ENCODE peak calls at places on chromosomes 5 and 9, in four cellular contexts. T, M, K and G are unnamed samples. For H3K4me1, the result is how much of the 10 kb centered on the place peaks cover.

GRCh38 chr9:18393340-18394130 is 80.4 kb upstream of the ADAMTSL1 start:
- DNase-seq in T (peak), M (peak), K (peak), G (no peak)

GRCh38 chr9:124457887-124458431 is 7.7 kb downstream of the ADGRD2 start:
- DNase-seq in M (no peak), K (no peak), T (no peak), G (no peak)

GRCh38 chr5:34012791-34013190 is 4.9 kb upstream of the AMACR start:
- DNase-seq in K (no peak), T (no peak), M (peak), G (no peak)

GRCh38 chr5:135208555-135209494 is 174.8 kb upstream of the PITX1 start:
- DNase-seq in K (no peak), T (peak), M (peak), G (peak)

GRCh38 chr5:137214446-137215189 is 284.5 kb downstream of the SPOCK1 start:
- DNase-seq in K (no peak), T (no peak), M (no peak), G (no peak)

GRCh38 chr9:99873943-99874584 is 32.4 kb upstream of the STX17 start:
- DNase-seq in M (no peak), T (no peak), K (no peak), G (no peak)

GRCh38 chr5:30384171-30384570 is 809.3 kb upstream of the CDH6 start:
- DNase-seq in T (no peak), M (no peak), K (no peak), G (no peak)

GRCh38 chr5:51382759-51383493 is at the start of gene ISL1:
- DNase-seq in M (peak), K (no peak), T (peak), G (peak)

GRCh38 chr9:105223544-105224140 is 20.8 kb upstream of the SLC44A1 start:
- DNase-seq in M (no peak), K (no peak), T (no peak), G (no peak)

GRCh38 chr5:122498163-122498562 is 186.1 kb downstream of the SNCAIP start:
- DNase-seq in M (no peak), K (no peak), T (peak), G (no peak)

GRCh38 chr5:25414746-25415145 is 770.0 kb upstream of the CDH10 start:
- DNase-seq in K (no peak), T (no peak), M (no peak), G (no peak)

GRCh38 chr9:105392531-105392930 is 55.3 kb upstream of the FSD1L start:
- DNase-seq in M (no peak), T (no peak), K (no peak), G (no peak)

GRCh38 chr5:59873113-59873512 is 20.4 kb downstream of the PDE4D start:
- DNase-seq in K (no peak), T (no peak), M (no peak), G (no peak)

GRCh38 chr5:5419291-5420210 is 2.9 kb upstream of the ICE1 start:
- DNase-seq in K (no peak), T (peak), M (peak), G (no peak)

GRCh38 chr9:34338664-34339063 is 9.3 kb downstream of the NUDT2 start:
- DNase-seq in T (no peak), K (peak), M (no peak), G (no peak)

GRCh38 chr9:124004608-124005007 is 7.0 kb upstream of the LHX2 start:
- DNase-seq in T (no peak), M (no peak), K (no peak), G (no peak)

GRCh38 chr9:99019523-99020331 is 76.0 kb downstream of the COL15A1 start:
- DNase-seq in K (no peak), M (peak), T (no peak), G (no peak)

GRCh38 chr9:110029422-110029814 is 178.5 kb downstream of the C9orf152 start:
- DNase-seq in M (peak), K (no peak), T (peak), G (no peak)

GRCh38 chr5:76104027-76104426 is 20.8 kb downstream of the SV2C start:
- DNase-seq in K (no peak), T (peak), M (peak), G (no peak)

GRCh38 chr5:10656176-10656830 is 92.4 kb downstream of the ANKRD33B start:
- DNase-seq in M (no peak), K (no peak), T (no peak), G (no peak)

GRCh38 chr5:10513501-10514442 is 50.1 kb upstream of the ANKRD33B start:
- DNase-seq in T (peak), K (no peak), M (peak), G (no peak)

GRCh38 chr9:114046876-114047275 is 31.2 kb downstream of the AMBP start:
- DNase-seq in M (no peak), K (no peak), T (no peak), G (no peak)

GRCh38 chr9:114049453-114050225 is 28.5 kb downstream of the AMBP start:
- DNase-seq in K (no peak), T (no peak), M (no peak), G (no peak)

GRCh38 chr9:114046237-114046755 is 31.8 kb downstream of the AMBP start:
- DNase-seq in T (no peak), M (no peak), K (no peak), G (no peak)

GRCh38 chr9:114048533-114049452 is 29.3 kb downstream of the AMBP start:
- DNase-seq in M (no peak), K (no peak), T (no peak), G (peak)

GRCh38 chr9:114047717-114048116 is 30.4 kb downstream of the AMBP start:
- DNase-seq in M (peak), T (peak), K (no peak), G (no peak)
- TF ChIP-seq CTCF in M (no peak), T (peak), K (no peak), G (no peak)

DNA sequence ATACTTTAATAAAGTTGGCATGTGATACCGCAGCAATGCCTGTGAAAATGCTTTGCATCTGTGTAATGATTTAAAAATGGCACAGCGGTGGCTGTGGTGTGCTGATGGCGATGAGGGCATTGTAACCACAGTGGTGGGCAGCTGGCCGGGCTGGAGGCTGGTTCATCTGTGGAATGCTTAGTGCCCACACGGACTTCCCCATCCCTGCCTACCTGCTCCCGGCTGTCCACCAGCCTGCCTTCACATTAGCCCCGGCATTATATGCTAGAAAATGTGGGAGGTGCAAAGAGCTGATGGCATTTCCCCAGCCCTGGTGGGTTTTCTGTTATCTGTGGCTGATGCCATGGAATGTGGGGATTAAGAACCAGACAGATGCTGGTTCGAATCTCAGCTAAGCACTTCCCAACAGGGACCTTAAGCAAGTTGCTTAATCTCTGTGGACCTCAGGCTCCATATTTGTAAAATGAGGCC is 2.9 kb upstream of the NDST1 start:
- DNase-seq in M (no peak), T (no peak), K (no peak), G (peak)
- H3K4me1 ChIP-seq in M (under half), T (under half), K (half or more), G (half or more)

DNA sequence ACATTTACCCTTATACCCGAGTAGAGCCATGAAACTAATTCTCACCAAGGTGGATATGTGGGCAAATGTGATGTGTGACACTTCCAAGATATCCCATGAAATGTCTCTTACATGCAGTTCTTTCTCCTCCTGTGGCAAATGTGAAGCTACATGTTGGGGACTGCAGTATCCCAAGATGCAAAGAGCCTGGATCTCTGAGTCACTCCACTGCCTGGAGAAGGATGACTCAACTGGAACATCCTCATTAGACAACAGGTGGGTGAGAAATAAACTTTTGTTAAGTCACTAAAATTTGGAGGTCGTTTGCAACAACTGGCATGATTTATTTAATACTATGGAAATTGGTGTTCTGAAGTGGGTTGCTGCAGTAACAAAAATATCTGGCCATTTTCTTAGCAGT is 36.5 kb upstream of the TENT4A start:
- DNase-seq in M (no peak), T (no peak), K (no peak), G (no peak)
- TF ChIP-seq CTCF in M (no peak), T (no peak), K (no peak), G (no peak)

GRCh38 chr9:136835162-136835931 is 6.9 kb upstream of the AJM1 start:
- DNase-seq in K (no peak), M (no peak), T (no peak), G (peak)

GRCh38 chr9:136833381-136834142 is 8.7 kb upstream of the AJM1 start:
- DNase-seq in M (no peak), K (peak), T (no peak), G (no peak)

GRCh38 chr9:136838314-136839228 is 3.7 kb upstream of the AJM1 start:
- DNase-seq in K (no peak), T (no peak), M (no peak), G (peak)

GRCh38 chr9:136837146-136837855 is 5.0 kb upstream of the AJM1 start:
- DNase-seq in T (no peak), M (no peak), K (no peak), G (peak)

GRCh38 chr9:136835932-136836901 is 6.1 kb upstream of the AJM1 start:
- DNase-seq in M (no peak), T (no peak), K (no peak), G (peak)
- H3K4me1 ChIP-seq in M (under half), T (under half), K (under half), G (under half)

DNA sequence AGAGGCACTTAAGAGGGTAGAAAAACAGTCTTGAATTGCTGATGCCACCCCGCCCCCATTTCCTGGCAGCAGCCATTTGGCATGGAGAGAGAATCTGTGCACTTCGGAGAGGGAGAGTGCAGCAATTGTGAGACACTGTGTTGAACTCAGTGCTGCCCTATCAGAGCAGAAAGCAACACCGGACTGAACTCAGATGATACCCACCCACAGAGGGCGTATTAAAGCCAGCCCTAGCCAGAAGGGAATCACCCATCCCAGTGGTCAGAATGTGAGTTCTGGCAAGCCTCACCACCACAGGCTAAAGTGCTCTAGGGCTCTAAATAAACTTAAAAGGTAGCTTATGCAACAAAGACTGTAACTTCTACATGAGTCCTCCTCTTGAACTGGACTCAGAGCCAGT is 88.4 kb upstream of the RGS7BP start:
- DNase-seq in T (peak), K (no peak), M (no peak), G (no peak)
- TF ChIP-seq CTCF in T (no peak), K (no peak), M (no peak), G (no peak)

GRCh38 chr9:2028888-2029287 is 13.7 kb downstream of the SMARCA2 start:
- DNase-seq in T (no peak), M (no peak), K (no peak), G (no peak)
- H3K4me1 ChIP-seq in T (under half), M (under half), K (under half), G (half or more)

GRCh38 chr9:35415769-35416427 is 74.0 kb upstream of the RUSC2 start:
- DNase-seq in M (no peak), K (no peak), T (no peak), G (no peak)
- TF ChIP-seq CTCF in M (no peak), K (no peak), T (peak), G (no peak)

GRCh38 chr9:108443741-108444140 is 412.0 kb downstream of the ACTL7B start:
- DNase-seq in T (no peak), K (no peak), M (peak), G (no peak)
- H3K4me1 ChIP-seq in T (under half), K (under half), M (under half), G (under half)